ENCODE peak calls at places on chromosomes 4 and X, in seven cellular contexts. O is HCT116, S is OCI-LY7, U is hepatocyte, V is SK-N-SH, H is ascending aorta, X is AG04450. G is an unnamed sample.

GRCh38 chr4:153748378-153748777 is 11.4 kb downstream of the RNF175 start:
- DNase-seq in O (no peak), S (no peak), U (peak; percentile 66), V (peak; percentile 48), H (peak; percentile 79), X (no peak), G (no peak)

GRCh38 chr4:135236035-135236434 is 1034.4 kb upstream of the PABPC4L start:
- DNase-seq in O (no peak), S (no peak), U (no peak), V (no peak), H (no peak), X (no peak), G (no peak)

GRCh38 chr4:140071806-140072205 is 82.2 kb downstream of the MAML3 start:
- DNase-seq in O (no peak), S (no peak), U (no peak), V (no peak), H (peak; percentile 71), X (no peak), G (no peak)

GRCh38 chrX:20329435-20329834 is 62.7 kb upstream of the RPS6KA3 start:
- DNase-seq in O (no peak), S (no peak), U (no peak), V (no peak), H (no peak), X (no peak), G (no peak)

GRCh38 chr4:3791910-3792542 is 25.8 kb downstream of the ADRA2C start:
- DNase-seq in O (no peak), S (peak; percentile 20), U (peak; percentile 83), V (no peak), H (no peak), X (no peak), G (peak; percentile 64)

GRCh38 chr4:86498560-86499166 is 95.5 kb upstream of the PTPN13 start:
- DNase-seq in O (peak; percentile 47), S (peak; percentile 50), U (peak; percentile 78), V (peak; percentile 47), H (no peak), X (peak; percentile 43), G (peak; percentile 63)

GRCh38 chr4:186557061-186557460 is 1.7 kb upstream of the MTNR1A start:
- DNase-seq in O (no peak), S (no peak), U (no peak), V (no peak), H (no peak), X (no peak), G (no peak)

GRCh38 chr4:27218013-27218412 is 357.4 kb downstream of the STIM2 start:
- DNase-seq in O (no peak), S (no peak), U (no peak), V (no peak), H (no peak), X (no peak), G (no peak)

GRCh38 chr4:170089274-170089742 is 448 bp downstream of the AADAT start:
- DNase-seq in O (no peak), S (no peak), U (peak; percentile 64), V (peak; percentile 64), H (no peak), X (no peak), G (no peak)

GRCh38 chr4:119025440-119025839 is 110.2 kb upstream of the MYOZ2 start:
- DNase-seq in O (peak; percentile 35), S (no peak), U (peak; percentile 66), V (no peak), H (peak; percentile 85), X (no peak), G (no peak)

GRCh38 chrX:138711399-138712347 is at the start of gene FGF13:
- DNase-seq in O (no peak), S (no peak), U (peak; percentile 55), V (peak; percentile 35), H (peak; percentile 70), X (no peak), G (peak; percentile 27)

GRCh38 chr4:28082686-28083390 is 1222.2 kb downstream of the STIM2 start:
- DNase-seq in O (no peak), S (no peak), U (no peak), V (no peak), H (no peak), X (no peak), G (no peak)

GRCh38 chr4:23361453-23361852 is 528.4 kb downstream of the PPARGC1A start:
- DNase-seq in O (no peak), S (no peak), U (no peak), V (no peak), H (no peak), X (no peak), G (no peak)

GRCh38 chr4:13527983-13528822 is 16.1 kb downstream of the NKX3-2 start:
- DNase-seq in O (no peak), S (peak; percentile 66), U (no peak), V (peak; percentile 42), H (no peak), X (no peak), G (no peak)
- H3K27ac ChIP-seq in O (no peak overlapping the region), S (no peak overlapping the region), U (no peak overlapping the region), V (no peak overlapping the region), H (no peak overlapping the region), X (no peak overlapping the region), G (no peak overlapping the region)

GRCh38 chrX:31127716-31128115 is 55.9 kb upstream of the FTHL17 start:
- DNase-seq in O (no peak), S (no peak), U (no peak), V (no peak), H (no peak), X (no peak), G (no peak)

GRCh38 chrX:31132803-31133202 is 61.0 kb upstream of the FTHL17 start:
- DNase-seq in O (no peak), S (no peak), U (no peak), V (no peak), H (no peak), X (no peak), G (no peak)

GRCh38 chrX:31128849-31129248 is 57.0 kb upstream of the FTHL17 start:
- DNase-seq in O (no peak), S (no peak), U (no peak), V (no peak), H (no peak), X (no peak), G (no peak)

GRCh38 chrX:31126205-31126604 is 54.4 kb upstream of the FTHL17 start:
- DNase-seq in O (no peak), S (no peak), U (no peak), V (no peak), H (no peak), X (no peak), G (no peak)

DNA sequence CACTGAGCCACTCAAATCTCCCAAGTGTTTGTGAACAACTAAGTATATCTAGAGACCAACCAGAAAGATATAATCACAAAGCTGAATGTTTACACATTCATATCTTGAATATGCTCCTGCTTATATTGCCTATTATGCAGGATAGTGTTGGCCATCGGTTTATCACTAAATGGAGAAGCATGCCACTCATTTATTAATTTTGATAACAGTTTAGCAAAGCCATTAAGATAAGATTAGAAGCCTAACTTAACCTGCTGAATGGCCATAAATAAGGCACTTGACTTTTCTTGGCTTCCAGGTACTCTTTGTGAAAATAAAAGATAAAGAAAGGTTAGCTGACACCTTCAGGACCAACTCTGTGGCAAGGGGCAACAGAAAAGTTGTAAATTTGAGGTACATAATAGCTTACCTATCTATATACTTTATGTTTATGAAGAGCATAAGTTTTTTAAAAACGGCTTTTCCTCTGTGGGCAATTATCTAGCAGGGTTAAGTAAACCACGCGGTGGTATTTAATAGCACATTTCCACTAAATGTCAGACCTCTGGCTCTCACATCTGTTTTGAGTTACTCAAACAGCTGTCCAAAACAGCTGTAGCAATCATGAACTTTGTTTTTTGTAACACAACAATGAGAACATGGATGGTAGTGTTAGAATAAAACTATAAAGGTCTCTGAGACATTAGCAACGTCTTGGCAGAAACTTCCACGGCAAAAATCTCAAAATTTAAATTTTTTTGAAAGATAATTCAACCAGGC is 58.8 kb upstream of the FTHL17 start:
- DNase-seq in O (no peak), S (no peak), U (no peak), V (peak; percentile 10), H (no peak), X (no peak), G (no peak)
- H3K9me3 ChIP-seq in O (no peaks in the 10 kb centered on the region), S (peaks cover 14% of the 10 kb centered on the region), U (no peaks in the 10 kb centered on the region), V (no peaks in the 10 kb centered on the region), H (no peaks in the 10 kb centered on the region), X (no peaks in the 10 kb centered on the region), G (no peaks in the 10 kb centered on the region)

GRCh38 chrX:154083134-154083517 is 14.4 kb downstream of the MECP2 start:
- DNase-seq in O (no peak), S (no peak), U (no peak), V (no peak), H (no peak), X (no peak), G (no peak)
- H3K27ac ChIP-seq in O (no peak overlapping the region), S (no peak overlapping the region), U (peak overlapping the region; percentile 34), V (no peak overlapping the region), H (peak overlapping the region; percentile 33), X (peak overlapping the region; percentile 39), G (no peak overlapping the region)

GRCh38 chrX:55640854-55641253 is 17.7 kb downstream of the FOXR2 start:
- DNase-seq in O (no peak), S (no peak), U (no peak), V (no peak), H (no peak), X (no peak), G (no peak)
- H3K9me3 ChIP-seq in O (no peaks in the 10 kb centered on the region), S (no peaks in the 10 kb centered on the region), U (no peaks in the 10 kb centered on the region), V (no peaks in the 10 kb centered on the region), H (no peaks in the 10 kb centered on the region), X (no peaks in the 10 kb centered on the region), G (no peaks in the 10 kb centered on the region)

DNA sequence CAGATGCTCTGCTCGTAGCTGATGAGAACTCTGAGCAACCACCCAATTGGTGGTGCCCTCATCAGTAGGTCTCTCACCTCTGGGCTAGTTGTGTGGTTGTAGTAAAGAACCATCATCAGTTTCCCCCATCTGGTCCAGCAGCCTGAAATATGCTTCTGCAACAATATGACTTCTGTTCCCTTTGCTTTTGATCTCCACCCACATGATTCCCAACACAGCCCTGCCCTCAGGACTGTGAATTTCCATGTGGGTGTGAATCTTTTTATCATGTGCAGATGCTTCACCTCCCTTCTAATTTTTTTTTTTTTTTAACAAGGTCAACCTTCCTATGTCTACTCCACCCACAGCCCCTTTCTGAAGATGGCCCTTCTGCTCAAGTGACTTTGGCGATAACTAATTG is 466.5 kb downstream of the BCOR start:
- DNase-seq in O (no peak), S (no peak), U (no peak), V (no peak), H (no peak), X (no peak), G (no peak)
- H3K27ac ChIP-seq in O (no peak overlapping the region), S (no peak overlapping the region), U (no peak overlapping the region), V (no peak overlapping the region), H (no peak overlapping the region), X (no peak overlapping the region), G (no peak overlapping the region)

GRCh38 chr4:453267-453666 is 45.7 kb downstream of the ZNF721 start:
- DNase-seq in O (no peak), S (no peak), U (no peak), V (no peak), H (no peak), X (no peak), G (no peak)
- H3K9me3 ChIP-seq in O (peaks cover 53% of the 10 kb centered on the region), S (peaks cover 80% of the 10 kb centered on the region), U (peaks cover 89% of the 10 kb centered on the region), V (peaks cover 26% of the 10 kb centered on the region), H (peaks cover 100% of the 10 kb centered on the region), X (peaks cover 68% of the 10 kb centered on the region), G (peaks cover 3% of the 10 kb centered on the region)

GRCh38 chr4:40719008-40719623 is 30.6 kb upstream of the NSUN7 start:
- DNase-seq in O (peak; percentile 61), S (peak; percentile 71), U (peak; percentile 79), V (peak; percentile 19), H (no peak), X (no peak), G (peak; percentile 43)
- H3K27ac ChIP-seq in O (no peak overlapping the region), S (no peak overlapping the region), U (peak overlapping the region; percentile 71), V (no peak overlapping the region), H (no peak overlapping the region), X (no peak overlapping the region), G (no peak overlapping the region)

GRCh38 chrX:58051346-58051745 is 141.1 kb upstream of the ZXDA start:
- DNase-seq in O (no peak), S (no peak), U (no peak), V (no peak), H (no peak), X (no peak), G (no peak)
- H3K9me3 ChIP-seq in O (no peaks in the 10 kb centered on the region), S (no peaks in the 10 kb centered on the region), U (no peaks in the 10 kb centered on the region), V (no peaks in the 10 kb centered on the region), H (peaks cover 9% of the 10 kb centered on the region), X (peaks cover 4% of the 10 kb centered on the region), G (no peaks in the 10 kb centered on the region)

G was measured in iPS DF 6.9.